ENCODE peak calls at places on chromosomes 11 and 22, in five cellular contexts. U, X, D, Z and T are unnamed samples.
A peak's percentile ranks its signal among the peaks of the same experiment; 100 is the strongest.

GRCh38 chr22:30654361-30654760 is 13.3 kb downstream of the DUSP18 start:
- DNase-seq in U (no peak), X (no peak), D (no peak), Z (no peak), T (no peak)

GRCh38 chr11:70703141-70704052 is 305.1 kb downstream of the CTTN start:
- DNase-seq in D (no peak), U (no peak), X (no peak), Z (no peak), T (no peak)

GRCh38 chr11:131025020-131025419 is 108.7 kb upstream of the SNX19 start:
- DNase-seq in D (no peak), U (no peak), X (peak; percentile 11), Z (peak; percentile 72), T (no peak)

GRCh38 chr22:39723463-39723862 is 152.9 kb downstream of the CACNA1I start:
- DNase-seq in D (no peak), X (no peak), U (no peak), Z (no peak), T (no peak)

GRCh38 chr11:78961938-78962701 is 387.5 kb upstream of the NARS2 start:
- DNase-seq in D (no peak), Z (peak; percentile 48), U (no peak), X (no peak), T (peak; percentile 28)

GRCh38 chr22:31829505-31829904 is 75.7 kb downstream of the DEPDC5 start:
- DNase-seq in X (peak; percentile 81), Z (peak; percentile 97), U (no peak), D (no peak), T (peak; percentile 22)

GRCh38 chr22:23364389-23364788 is 184.1 kb downstream of the BCR start:
- DNase-seq in X (no peak), U (no peak), Z (no peak), D (no peak), T (no peak)

GRCh38 chr11:19876750-19877149 is 164.1 kb downstream of the NAV2 start:
- DNase-seq in Z (no peak), U (no peak), D (no peak), X (no peak), T (no peak)

GRCh38 chr11:19350093-19350665 is 109.4 kb upstream of the E2F8 start:
- DNase-seq in D (no peak), X (no peak), U (no peak), Z (no peak), T (no peak)

GRCh38 chr11:65418681-65419459 is 3.7 kb upstream of the NEAT1 start:
- DNase-seq in U (peak; percentile 97), Z (peak; percentile 91), D (peak; percentile 98), X (peak; percentile 98), T (peak; percentile 96)
- TF ChIP-seq POLR2A in U (no peak), Z (peak; percentile 81), D (no peak), X (no peak), T (peak; percentile 55)

DNA sequence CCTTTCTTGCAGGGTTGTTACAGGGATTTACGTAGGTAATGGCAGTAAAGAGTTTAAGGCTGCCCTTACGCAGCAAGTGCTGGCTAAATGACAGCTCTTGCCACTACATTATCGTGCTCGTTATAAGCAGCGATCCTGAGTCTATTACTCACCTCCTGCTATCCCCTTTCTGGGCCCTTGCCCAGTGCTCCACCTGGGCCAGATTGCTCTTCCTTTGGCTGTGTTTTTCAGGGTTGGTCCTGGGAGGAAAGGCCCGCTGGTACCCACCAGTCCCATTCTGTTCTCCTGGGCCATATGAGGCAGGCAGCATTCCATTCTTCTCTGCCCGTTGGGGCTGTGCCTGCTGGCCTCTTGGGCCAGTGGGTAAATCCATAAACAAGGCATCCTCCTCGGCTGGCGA is 87.5 kb downstream of the C11orf58 start:
- DNase-seq in D (no peak), Z (no peak), X (no peak), U (no peak), T (no peak)
- H3K27ac ChIP-seq in D (no peak overlapping the region), Z (no peak overlapping the region), X (no peak overlapping the region), U (no peak overlapping the region), T (no peak overlapping the region)

GRCh38 chr11:75113049-75113448 is 16.4 kb upstream of the OR2AT4 start:
- DNase-seq in U (no peak), D (no peak), X (no peak), Z (no peak), T (no peak)

GRCh38 chr11:75114465-75114864 is 17.8 kb upstream of the OR2AT4 start:
- DNase-seq in U (no peak), X (no peak), Z (no peak), D (no peak), T (no peak)

GRCh38 chr11:75118577-75118976 is 21.9 kb upstream of the OR2AT4 start:
- DNase-seq in Z (no peak), D (no peak), X (no peak), U (no peak), T (no peak)
- H3K4me1 ChIP-seq in Z (no peaks in the 10 kb centered on the region), D (no peaks in the 10 kb centered on the region), X (no peaks in the 10 kb centered on the region), U (no peaks in the 10 kb centered on the region), T (no peaks in the 10 kb centered on the region)

GRCh38 chr11:106077609-106078517 is at the start of gene AASDHPPT:
- DNase-seq in X (peak; percentile 59), U (no peak), D (no peak), Z (peak; percentile 29), T (no peak)
- TF ChIP-seq POLR2A in X (peak; percentile 86), U (peak; percentile 21), D (no peak), Z (peak; percentile 81), T (no peak)

GRCh38 chr11:10325398-10326079 is 20.7 kb downstream of the ADM start:
- DNase-seq in X (no peak), U (no peak), Z (peak; percentile 99), D (no peak), T (no peak)
- H3K27ac ChIP-seq in X (peak overlapping the region; percentile 77), U (peak overlapping the region; percentile 46), Z (peak overlapping the region; percentile 91), D (no peak overlapping the region), T (peak overlapping the region; percentile 55)

GRCh38 chr22:38398609-38399401 is 56.2 kb downstream of the KCNJ4 start:
- DNase-seq in Z (peak; percentile 63), X (peak; percentile 78), D (peak; percentile 89), U (peak; percentile 65), T (peak; percentile 88)
- H3K4me1 ChIP-seq in Z (peaks cover 2% of the 10 kb centered on the region), X (peaks cover 33% of the 10 kb centered on the region), D (peaks cover 38% of the 10 kb centered on the region), U (no peaks in the 10 kb centered on the region), T (no peaks in the 10 kb centered on the region)

GRCh38 chr11:762421-763072 is 14.7 kb downstream of the GATD1 start:
- DNase-seq in D (peak; percentile 17), Z (peak; percentile 74), U (peak; percentile 54), X (peak; percentile 71), T (no peak)
- TF ChIP-seq POLR2A in D (no peak), Z (no peak), U (no peak), X (no peak), T (no peak)

GRCh38 chr11:35223429-35223828 is 84.5 kb downstream of the CD44 start:
- DNase-seq in Z (peak; percentile 62), X (no peak), D (peak; percentile 29), U (no peak), T (peak; percentile 69)
- H3K27ac ChIP-seq in Z (peak overlapping the region; percentile 3), X (no peak overlapping the region), D (no peak overlapping the region), U (no peak overlapping the region), T (peak overlapping the region; percentile 65)

DNA sequence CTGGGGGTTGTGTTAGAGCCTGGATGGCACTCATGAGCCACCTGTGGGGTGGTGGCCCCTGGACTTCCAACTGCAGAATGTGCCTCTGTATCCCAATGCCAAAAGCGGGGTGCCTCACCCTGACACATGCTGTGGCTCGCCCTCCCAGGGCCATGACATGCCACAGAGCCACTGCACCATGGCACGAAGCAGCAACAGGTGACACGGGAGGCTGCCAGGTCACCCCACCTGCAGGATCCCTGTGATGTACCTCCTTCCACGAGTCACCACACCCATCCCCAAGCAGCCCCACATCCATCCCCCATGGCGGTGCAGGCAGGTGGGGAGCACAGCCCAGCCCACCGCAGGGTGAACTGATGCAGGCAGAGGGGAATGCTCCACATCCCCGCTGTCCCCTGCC is 14.8 kb downstream of the NECTIN1 start:
- DNase-seq in U (no peak), X (no peak), D (no peak), Z (no peak), T (no peak)
- H3K4me1 ChIP-seq in U (no peaks in the 10 kb centered on the region), X (peaks cover 18% of the 10 kb centered on the region), D (peaks cover 11% of the 10 kb centered on the region), Z (no peaks in the 10 kb centered on the region), T (no peaks in the 10 kb centered on the region)

DNA sequence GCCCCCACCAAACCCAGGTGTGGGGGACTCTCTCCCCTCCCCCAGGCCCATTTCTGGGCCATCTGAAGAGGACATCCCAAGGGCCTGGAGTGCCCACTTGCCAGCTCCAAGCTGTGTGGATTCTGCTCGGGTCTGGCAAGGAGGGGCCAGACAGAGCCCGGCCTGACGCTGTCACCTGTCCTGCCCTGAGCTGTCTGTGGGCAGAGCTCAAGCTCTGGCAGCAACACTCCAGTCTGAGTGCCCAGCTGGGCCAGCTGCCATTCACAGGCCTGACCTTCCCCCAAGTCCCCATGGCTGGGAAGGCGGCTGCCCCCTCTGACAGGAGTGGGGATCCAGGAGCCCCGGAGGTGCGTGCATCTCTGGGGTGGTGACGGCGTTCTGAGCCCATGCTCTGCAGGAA is 6.2 kb upstream of the PIM3 start:
- DNase-seq in U (peak; percentile 81), Z (no peak), X (no peak), D (peak; percentile 70), T (no peak)
- TF ChIP-seq POLR2A in U (no peak), Z (no peak), X (no peak), D (no peak), T (no peak)